ENCODE peak calls at places on chromosome 20, in four cellular contexts. R is kidney, D is ovary, L is cardiac muscle cell. H is an unnamed sample.
A peak's percentile ranks its signal among the peaks of the same experiment; 100 is the strongest.

GRCh38 chr20:23061713-23062561 is 12.5 kb upstream of the THBD start:
- DNase-seq in R (no peak), D (peak; percentile 67), L (no peak), H (peak; percentile 44)

GRCh38 chr20:49052334-49052733 is 6.2 kb downstream of the CSE1L start:
- DNase-seq in R (no peak), D (no peak), L (no peak), H (no peak)

GRCh38 chr20:24747015-24747712 is 201.9 kb upstream of the CST7 start:
- DNase-seq in R (no peak), D (no peak), L (peak; percentile 34), H (no peak)

GRCh38 chr20:8036771-8037170 is 17.2 kb upstream of the TMX4 start:
- DNase-seq in R (no peak), D (no peak), L (no peak), H (no peak)

GRCh38 chr20:47704746-47705496 is 80.4 kb downstream of the SULF2 start:
- DNase-seq in R (peak; percentile 48), D (peak; percentile 72), L (no peak), H (peak; percentile 65)

GRCh38 chr20:56626367-56627121 is 2.6 kb upstream of the TFAP2C start:
- DNase-seq in R (peak; percentile 75), D (no peak), L (peak; percentile 54), H (no peak)

GRCh38 chr20:33272155-33272873 is 10.7 kb upstream of the BPIFB1 start:
- DNase-seq in R (no peak), D (no peak), L (no peak), H (no peak)

GRCh38 chr20:2005831-2006426 is 12.1 kb upstream of the PDYN start:
- DNase-seq in R (no peak), D (peak; percentile 66), L (peak; percentile 91), H (peak; percentile 62)

GRCh38 chr20:15976047-15976731 is 597.1 kb downstream of the KIF16B start:
- DNase-seq in R (no peak), D (no peak), L (no peak), H (no peak)

GRCh38 chr20:52999040-52999439 is 26.9 kb downstream of the TSHZ2 start:
- DNase-seq in R (no peak), D (no peak), L (no peak), H (no peak)

GRCh38 chr20:18663932-18664331 is 76.1 kb downstream of the DTD1 start:
- DNase-seq in R (no peak), D (no peak), L (no peak), H (no peak)

GRCh38 chr20:49345538-49345937 is 67.7 kb upstream of the ZNFX1 start:
- DNase-seq in R (no peak), D (no peak), L (no peak), H (no peak)

GRCh38 chr20:50582092-50582491 is 71.9 kb downstream of the PTPN1 start:
- DNase-seq in R (no peak), D (peak; percentile 23), L (no peak), H (no peak)

GRCh38 chr20:50583422-50584150 is 73.4 kb downstream of the PTPN1 start:
- DNase-seq in R (peak; percentile 70), D (peak; percentile 31), L (no peak), H (no peak)

GRCh38 chr20:50580842-50581544 is 70.8 kb downstream of the PTPN1 start:
- DNase-seq in R (no peak), D (peak; percentile 35), L (no peak), H (no peak)

GRCh38 chr20:50584687-50585086 is 74.5 kb downstream of the PTPN1 start:
- DNase-seq in R (peak; percentile 1), D (no peak), L (no peak), H (no peak)

GRCh38 chr20:50582591-50583234 is 72.5 kb downstream of the PTPN1 start:
- DNase-seq in R (peak; percentile 70), D (peak; percentile 47), L (no peak), H (no peak)
- H3K36me3 ChIP-seq in R (peaks cover 61% of the 10 kb centered on the region), D (no peaks in the 10 kb centered on the region), L (peaks cover 45% of the 10 kb centered on the region), H (peaks cover 6% of the 10 kb centered on the region)

DNA sequence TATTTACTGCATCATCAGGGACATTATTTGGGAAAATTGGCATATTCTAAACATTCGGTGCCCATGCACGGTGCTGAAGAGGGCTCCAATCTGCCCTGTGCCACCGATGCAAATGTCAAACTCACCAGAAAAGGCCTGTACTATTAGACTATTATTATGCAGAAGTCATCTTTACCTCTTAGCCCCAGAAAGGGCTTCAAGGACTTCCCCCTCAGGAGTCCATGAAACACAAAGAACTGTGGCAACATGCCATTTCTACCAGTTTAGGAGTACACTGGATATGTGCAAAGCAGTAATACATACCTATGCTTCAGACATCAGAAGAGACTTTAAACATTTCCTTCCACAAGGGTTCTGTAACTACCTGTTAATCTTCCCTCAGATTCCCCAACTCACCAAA is 8.6 kb downstream of the DIDO1 start:
- DNase-seq in R (no peak), D (no peak), L (no peak), H (no peak)
- H3K4me1 ChIP-seq in R (peaks cover 38% of the 10 kb centered on the region), D (peaks cover 30% of the 10 kb centered on the region), L (peaks cover 41% of the 10 kb centered on the region), H (peaks cover 98% of the 10 kb centered on the region)

DNA sequence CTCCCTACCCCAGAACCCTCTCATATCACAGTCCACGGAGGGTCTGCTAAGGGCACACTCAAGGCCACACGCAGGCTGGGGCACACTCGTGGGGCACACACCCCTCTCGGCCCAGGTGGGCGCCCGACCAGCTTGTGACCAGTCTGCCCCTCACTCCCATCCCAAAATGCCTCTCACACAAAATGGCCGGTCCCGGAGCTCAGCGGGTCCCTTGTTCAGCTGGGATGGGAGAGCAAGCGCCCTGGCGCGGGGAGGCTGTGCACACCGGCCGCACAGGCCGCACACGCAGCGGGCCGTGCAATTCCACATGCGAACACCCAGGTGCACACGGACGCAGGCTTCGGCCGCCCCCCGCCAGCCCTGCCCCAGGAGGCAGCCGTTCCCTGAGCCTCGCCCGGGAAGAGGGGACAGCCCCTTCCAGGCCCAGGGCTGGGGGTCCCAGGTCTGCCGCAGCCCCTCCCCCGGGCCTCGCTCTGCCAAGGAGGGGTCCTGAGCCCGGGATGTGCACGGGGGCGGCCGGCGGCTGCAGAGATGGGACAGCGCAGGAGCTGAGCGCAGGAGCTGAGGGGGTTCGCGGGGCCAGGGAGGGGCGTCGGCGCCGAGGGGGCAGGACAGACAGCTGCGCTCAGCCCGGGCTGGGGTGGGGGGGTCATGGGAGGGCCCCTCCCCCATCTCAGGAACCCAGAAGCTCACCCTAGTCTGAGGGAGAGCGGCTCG is 1.3 kb downstream of the KCNQ2 start:
- DNase-seq in R (no peak), D (no peak), L (no peak), H (no peak)
- H3K4me3 ChIP-seq in R (no peak overlapping the region), D (no peak overlapping the region), L (peak overlapping the region; percentile 40), H (no peak overlapping the region)

DNA sequence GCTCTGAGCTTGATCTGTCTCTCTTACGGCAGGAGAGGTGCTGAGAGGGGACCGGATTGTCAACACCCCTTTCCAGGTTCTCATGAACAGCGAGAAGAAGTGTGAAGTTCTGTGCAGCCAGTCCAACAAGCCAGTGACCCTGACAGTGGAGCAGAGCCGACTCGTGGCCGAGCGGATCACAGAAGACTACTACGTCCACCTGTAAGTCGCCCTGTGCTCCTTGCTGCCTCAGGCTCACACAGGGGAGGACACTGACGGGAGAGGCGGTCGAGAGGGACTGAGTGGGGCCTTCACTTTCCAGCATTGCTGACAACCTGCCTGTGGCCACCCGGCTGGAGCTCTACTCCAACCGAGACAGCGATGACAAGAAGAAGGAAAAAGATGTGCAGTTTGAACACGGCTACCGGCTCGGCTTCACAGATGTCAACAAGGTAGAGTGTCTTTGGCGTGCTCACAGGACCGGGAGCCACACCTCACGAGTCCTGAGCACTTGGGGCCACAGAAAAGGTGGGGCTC is 32.0 kb downstream of the TM9SF4 start:
- DNase-seq in R (no peak), D (no peak), L (no peak), H (no peak)
- H3K36me3 ChIP-seq in R (peaks cover 88% of the 10 kb centered on the region), D (no peaks in the 10 kb centered on the region), L (peaks cover 55% of the 10 kb centered on the region), H (peaks cover 41% of the 10 kb centered on the region)

H was measured in heart right ventricle.